ENCODE peak calls at places on chromosomes 6 and 20, in five cellular contexts. One of them, this sample, is unnamed.

GRCh38 chr6:11354019-11354418 is 121.6 kb upstream of the NEDD9 start:
- DNase-seq in ascending aorta: peak; percentile 93
- DNase-seq in mucosa of descending colon: no peak
- DNase-seq in fibroblast of pulmonary artery: peak; percentile 96
- DNase-seq in lower lobe of right lung: no peak
- DNase-seq in this sample: peak; percentile 81

GRCh38 chr20:49631856-49632418 is 64.0 kb upstream of the PTGIS start:
- DNase-seq in ascending aorta: no peak
- DNase-seq in mucosa of descending colon: no peak
- DNase-seq in fibroblast of pulmonary artery: no peak
- DNase-seq in lower lobe of right lung: no peak
- DNase-seq in this sample: no peak

GRCh38 chr20:59560588-59561227 is 43.6 kb upstream of the PHACTR3 start:
- DNase-seq in ascending aorta: peak; percentile 49
- DNase-seq in mucosa of descending colon: no peak
- DNase-seq in fibroblast of pulmonary artery: peak; percentile 8
- DNase-seq in lower lobe of right lung: no peak
- DNase-seq in this sample: no peak

GRCh38 chr20:18007534-18008292 is 38.9 kb downstream of the MGME1 start:
- DNase-seq in ascending aorta: no peak
- DNase-seq in mucosa of descending colon: no peak
- DNase-seq in fibroblast of pulmonary artery: no peak
- DNase-seq in lower lobe of right lung: no peak
- DNase-seq in this sample: no peak

GRCh38 chr6:34531580-34532201 is 24.4 kb downstream of the SPDEF start:
- DNase-seq in ascending aorta: no peak
- DNase-seq in mucosa of descending colon: peak; percentile 51
- DNase-seq in fibroblast of pulmonary artery: peak; percentile 62
- DNase-seq in lower lobe of right lung: no peak
- DNase-seq in this sample: peak; percentile 27

GRCh38 chr6:125094563-125094962 is 59.0 kb upstream of the TPD52L1 start:
- DNase-seq in ascending aorta: no peak
- DNase-seq in mucosa of descending colon: no peak
- DNase-seq in fibroblast of pulmonary artery: peak; percentile 47
- DNase-seq in lower lobe of right lung: no peak
- DNase-seq in this sample: peak; percentile 58

GRCh38 chr6:110053395-110054240 is 75.5 kb downstream of the GPR6 start:
- DNase-seq in ascending aorta: no peak
- DNase-seq in mucosa of descending colon: no peak
- DNase-seq in fibroblast of pulmonary artery: peak; percentile 76
- DNase-seq in lower lobe of right lung: no peak
- DNase-seq in this sample: peak; percentile 65

GRCh38 chr6:116221067-116221466 is 32.8 kb downstream of the TSPYL4 start:
- DNase-seq in ascending aorta: no peak
- DNase-seq in mucosa of descending colon: no peak
- DNase-seq in fibroblast of pulmonary artery: peak; percentile 42
- DNase-seq in lower lobe of right lung: no peak
- DNase-seq in this sample: peak; percentile 52

GRCh38 chr6:38264605-38265004 is 375.1 kb downstream of the BTBD9 start:
- DNase-seq in ascending aorta: no peak
- DNase-seq in mucosa of descending colon: no peak
- DNase-seq in fibroblast of pulmonary artery: no peak
- DNase-seq in lower lobe of right lung: no peak
- DNase-seq in this sample: no peak

GRCh38 chr6:100276311-100277057 is 188.2 kb downstream of the SIM1 start:
- DNase-seq in ascending aorta: no peak
- DNase-seq in mucosa of descending colon: no peak
- DNase-seq in fibroblast of pulmonary artery: no peak
- DNase-seq in lower lobe of right lung: no peak
- DNase-seq in this sample: peak; percentile 28

GRCh38 chr6:19380287-19380686 is 456.9 kb upstream of the ID4 start:
- DNase-seq in ascending aorta: no peak
- DNase-seq in mucosa of descending colon: no peak
- DNase-seq in fibroblast of pulmonary artery: peak; percentile 67
- DNase-seq in lower lobe of right lung: no peak
- DNase-seq in this sample: peak; percentile 71

GRCh38 chr6:85544776-85545175 is 48.9 kb downstream of the SNX14 start:
- DNase-seq in ascending aorta: no peak
- DNase-seq in mucosa of descending colon: no peak
- DNase-seq in fibroblast of pulmonary artery: no peak
- DNase-seq in lower lobe of right lung: no peak
- DNase-seq in this sample: no peak

GRCh38 chr6:98560418-98560817 is 274.0 kb upstream of the POU3F2 start:
- DNase-seq in ascending aorta: no peak
- DNase-seq in mucosa of descending colon: no peak
- DNase-seq in fibroblast of pulmonary artery: no peak
- DNase-seq in lower lobe of right lung: no peak
- DNase-seq in this sample: no peak

GRCh38 chr6:140879861-140880260 is 1252.9 kb upstream of the GJE1 start:
- DNase-seq in ascending aorta: no peak
- DNase-seq in mucosa of descending colon: no peak
- DNase-seq in fibroblast of pulmonary artery: peak; percentile 88
- DNase-seq in lower lobe of right lung: no peak
- DNase-seq in this sample: peak; percentile 75

GRCh38 chr6:116220172-116220571 is 33.7 kb downstream of the TSPYL4 start:
- DNase-seq in ascending aorta: no peak
- DNase-seq in mucosa of descending colon: no peak
- DNase-seq in fibroblast of pulmonary artery: peak; percentile 26
- DNase-seq in lower lobe of right lung: no peak
- DNase-seq in this sample: no peak

GRCh38 chr6:105301756-105302616 is 100.9 kb downstream of the PREP start:
- DNase-seq in ascending aorta: no peak
- DNase-seq in mucosa of descending colon: peak; percentile 41
- DNase-seq in fibroblast of pulmonary artery: no peak
- DNase-seq in lower lobe of right lung: no peak
- DNase-seq in this sample: no peak

GRCh38 chr6:139580592-139581484 is 206.4 kb upstream of the CITED2 start:
- DNase-seq in ascending aorta: no peak
- DNase-seq in mucosa of descending colon: no peak
- DNase-seq in fibroblast of pulmonary artery: no peak
- DNase-seq in lower lobe of right lung: no peak
- DNase-seq in this sample: no peak

GRCh38 chr6:116229287-116229913 is 24.5 kb downstream of the TSPYL4 start:
- DNase-seq in ascending aorta: peak; percentile 87
- DNase-seq in mucosa of descending colon: peak; percentile 51
- DNase-seq in fibroblast of pulmonary artery: peak; percentile 97
- DNase-seq in lower lobe of right lung: no peak
- DNase-seq in this sample: peak; percentile 54

GRCh38 chr6:90065173-90065572 is 170.9 kb downstream of the GJA10 start:
- DNase-seq in ascending aorta: no peak
- DNase-seq in mucosa of descending colon: no peak
- DNase-seq in fibroblast of pulmonary artery: no peak
- DNase-seq in lower lobe of right lung: no peak
- DNase-seq in this sample: no peak

GRCh38 chr20:33482581-33482980 is 7.3 kb upstream of the CBFA2T2 start:
- DNase-seq in ascending aorta: no peak
- DNase-seq in mucosa of descending colon: no peak
- DNase-seq in fibroblast of pulmonary artery: no peak
- DNase-seq in lower lobe of right lung: no peak
- DNase-seq in this sample: no peak

GRCh38 chr6:39880521-39881048 is 53.7 kb downstream of the MOCS1 start:
- DNase-seq in ascending aorta: no peak
- DNase-seq in mucosa of descending colon: no peak
- DNase-seq in fibroblast of pulmonary artery: no peak
- DNase-seq in lower lobe of right lung: no peak
- DNase-seq in this sample: no peak

GRCh38 chr20:7171911-7172310 is 404.4 kb downstream of the BMP2 start:
- DNase-seq in ascending aorta: no peak
- DNase-seq in mucosa of descending colon: no peak
- DNase-seq in fibroblast of pulmonary artery: peak; percentile 31
- DNase-seq in lower lobe of right lung: no peak
- DNase-seq in this sample: no peak

GRCh38 chr6:170344631-170345576 is 38.3 kb downstream of the FAM120B start:
- DNase-seq in ascending aorta: no peak
- DNase-seq in mucosa of descending colon: no peak
- DNase-seq in fibroblast of pulmonary artery: peak; percentile 84
- DNase-seq in lower lobe of right lung: no peak
- DNase-seq in this sample: peak; percentile 67

GRCh38 chr6:139852484-139853140 is 478.2 kb upstream of the CITED2 start:
- DNase-seq in ascending aorta: no peak
- DNase-seq in mucosa of descending colon: no peak
- DNase-seq in fibroblast of pulmonary artery: peak; percentile 74
- DNase-seq in lower lobe of right lung: no peak
- DNase-seq in this sample: peak; percentile 42

GRCh38 chr20:21681932-21682318 is 23.5 kb upstream of the PAX1 start:
- DNase-seq in ascending aorta: no peak
- DNase-seq in mucosa of descending colon: no peak
- DNase-seq in fibroblast of pulmonary artery: no peak
- DNase-seq in lower lobe of right lung: no peak
- DNase-seq in this sample: no peak

GRCh38 chr6:12608016-12608860 is 108.3 kb upstream of the PHACTR1 start:
- DNase-seq in ascending aorta: no peak
- DNase-seq in mucosa of descending colon: no peak
- DNase-seq in fibroblast of pulmonary artery: peak; percentile 33
- DNase-seq in lower lobe of right lung: no peak
- DNase-seq in this sample: peak; percentile 59

GRCh38 chr6:157726892-157727628 is 96.0 kb upstream of the SNX9 start:
- DNase-seq in ascending aorta: no peak
- DNase-seq in mucosa of descending colon: no peak
- DNase-seq in fibroblast of pulmonary artery: no peak
- DNase-seq in lower lobe of right lung: no peak
- DNase-seq in this sample: no peak

DNA sequence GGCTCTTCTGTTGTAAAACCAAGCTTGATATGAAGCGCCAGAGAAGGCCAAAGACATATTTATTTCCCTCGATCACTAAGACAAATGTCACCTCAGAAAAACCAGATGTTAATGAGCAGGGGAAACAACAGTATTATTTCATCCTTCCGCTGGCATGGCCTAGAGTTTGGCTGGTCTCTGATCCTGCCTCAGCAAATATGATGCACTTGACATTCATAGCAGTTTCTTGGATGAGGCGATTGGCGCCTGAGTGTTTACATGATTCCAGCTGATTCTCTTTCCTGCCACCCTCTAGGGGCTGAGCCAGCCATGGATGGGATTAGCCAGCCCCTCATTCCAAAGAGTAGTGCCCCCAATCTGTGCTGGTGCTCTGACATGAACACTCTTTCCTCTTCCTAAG is 67.9 kb downstream of the STMND1 start:
- DNase-seq in ascending aorta: no peak
- DNase-seq in mucosa of descending colon: no peak
- DNase-seq in fibroblast of pulmonary artery: no peak
- DNase-seq in lower lobe of right lung: no peak
- DNase-seq in this sample: no peak
- H3K4me3 ChIP-seq in ascending aorta: no peak overlapping the region
- H3K4me3 ChIP-seq in mucosa of descending colon: no peak overlapping the region
- H3K4me3 ChIP-seq in fibroblast of pulmonary artery: no peak overlapping the region
- H3K4me3 ChIP-seq in lower lobe of right lung: no peak overlapping the region
- H3K4me3 ChIP-seq in this sample: no peak overlapping the region

GRCh38 chr6:111461860-111462259 is 21.2 kb downstream of the REV3L start:
- DNase-seq in ascending aorta: no peak
- DNase-seq in mucosa of descending colon: no peak
- DNase-seq in fibroblast of pulmonary artery: no peak
- DNase-seq in lower lobe of right lung: no peak
- DNase-seq in this sample: no peak
- H3K4me3 ChIP-seq in ascending aorta: no peak overlapping the region
- H3K4me3 ChIP-seq in mucosa of descending colon: no peak overlapping the region
- H3K4me3 ChIP-seq in fibroblast of pulmonary artery: peak overlapping the region; percentile 28
- H3K4me3 ChIP-seq in lower lobe of right lung: no peak overlapping the region
- H3K4me3 ChIP-seq in this sample: no peak overlapping the region

DNA sequence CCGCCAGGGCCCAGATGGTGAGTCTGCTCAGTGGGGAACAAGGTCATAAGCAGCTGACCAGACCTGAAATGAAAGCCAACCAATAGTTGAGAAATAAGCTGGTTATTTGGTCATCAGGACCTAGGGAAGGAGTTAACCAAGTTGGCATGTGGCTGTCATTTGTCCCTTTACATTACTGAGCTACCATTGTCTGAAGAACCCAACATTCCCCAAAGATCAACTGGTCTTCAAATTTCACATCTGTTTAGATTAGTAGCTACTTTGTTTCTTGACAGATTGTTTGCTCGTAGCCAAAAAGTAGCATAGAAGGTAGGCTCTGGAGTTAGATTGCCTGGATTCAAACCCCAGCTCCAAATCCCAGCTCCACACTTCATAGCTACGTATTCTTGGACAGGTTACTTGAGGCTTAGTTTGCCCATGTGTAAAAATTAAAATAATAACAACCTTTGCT is 1.0 kb downstream of the NFKBIL1 start:
- DNase-seq in ascending aorta: no peak
- DNase-seq in mucosa of descending colon: no peak
- DNase-seq in fibroblast of pulmonary artery: no peak
- DNase-seq in lower lobe of right lung: no peak
- DNase-seq in this sample: no peak
- H3K4me3 ChIP-seq in ascending aorta: peak overlapping the region; percentile 67
- H3K4me3 ChIP-seq in mucosa of descending colon: no peak overlapping the region
- H3K4me3 ChIP-seq in fibroblast of pulmonary artery: peak overlapping the region; percentile 61
- H3K4me3 ChIP-seq in lower lobe of right lung: peak overlapping the region; percentile 57
- H3K4me3 ChIP-seq in this sample: peak overlapping the region; percentile 54

GRCh38 chr20:46312945-46313861 is 4.9 kb upstream of the CDH22 start:
- DNase-seq in ascending aorta: no peak
- DNase-seq in mucosa of descending colon: no peak
- DNase-seq in fibroblast of pulmonary artery: no peak
- DNase-seq in lower lobe of right lung: no peak
- DNase-seq in this sample: no peak

GRCh38 chr20:46309945-46310344 is 1.6 kb upstream of the CDH22 start:
- DNase-seq in ascending aorta: no peak
- DNase-seq in mucosa of descending colon: no peak
- DNase-seq in fibroblast of pulmonary artery: no peak
- DNase-seq in lower lobe of right lung: no peak
- DNase-seq in this sample: no peak

GRCh38 chr20:46311039-46311650 is 2.8 kb upstream of the CDH22 start:
- DNase-seq in ascending aorta: no peak
- DNase-seq in mucosa of descending colon: no peak
- DNase-seq in fibroblast of pulmonary artery: no peak
- DNase-seq in lower lobe of right lung: no peak
- DNase-seq in this sample: peak; percentile 69

GRCh38 chr20:46311719-46312074 is 3.4 kb upstream of the CDH22 start:
- DNase-seq in ascending aorta: no peak
- DNase-seq in mucosa of descending colon: no peak
- DNase-seq in fibroblast of pulmonary artery: no peak
- DNase-seq in lower lobe of right lung: no peak
- DNase-seq in this sample: no peak

DNA sequence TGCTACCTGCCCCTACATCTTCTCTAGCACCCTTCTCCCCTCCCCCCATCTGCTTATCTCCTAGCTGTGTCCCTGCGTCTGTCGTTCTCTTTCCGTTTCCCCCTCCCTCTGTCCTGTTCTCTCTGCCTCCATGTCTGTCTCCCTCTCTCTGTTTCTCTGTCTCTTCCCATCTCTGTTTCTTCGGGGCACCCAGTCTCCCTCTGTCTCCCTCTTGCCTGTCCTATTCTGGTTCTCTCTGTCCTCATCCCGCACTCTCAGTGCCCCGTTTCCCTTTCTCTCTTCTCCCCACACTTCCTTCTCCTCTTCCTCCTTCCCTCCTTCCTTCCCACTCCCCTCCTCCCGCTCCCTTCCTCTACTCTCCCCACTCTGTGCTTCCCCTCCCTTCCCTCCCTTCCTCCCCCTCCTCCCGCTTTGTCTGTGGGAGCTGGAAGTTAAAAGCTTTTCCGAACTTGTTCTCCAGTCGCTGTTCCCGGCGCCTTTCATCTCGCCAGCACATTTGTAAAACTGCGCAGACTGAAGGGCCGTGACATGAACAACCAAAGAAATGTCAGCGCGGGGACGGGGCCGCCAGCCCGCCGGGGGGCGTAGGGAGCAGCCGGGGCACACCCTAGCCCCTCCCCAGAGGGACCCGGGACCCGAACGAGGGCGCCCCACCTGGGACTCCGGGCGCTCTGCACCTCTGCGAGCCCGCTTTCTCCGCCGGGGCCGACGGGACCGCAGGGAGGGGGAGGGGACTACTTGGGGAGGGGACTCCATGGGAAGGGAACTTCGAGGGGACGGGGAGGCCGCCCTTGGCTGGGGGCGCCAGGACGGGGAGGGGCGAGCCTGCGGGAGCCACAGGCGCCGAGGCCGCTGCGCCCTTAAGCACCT is 4.0 kb upstream of the CDH22 start:
- DNase-seq in ascending aorta: no peak
- DNase-seq in mucosa of descending colon: no peak
- DNase-seq in fibroblast of pulmonary artery: no peak
- DNase-seq in lower lobe of right lung: no peak
- DNase-seq in this sample: no peak
- H3K4me3 ChIP-seq in ascending aorta: no peak overlapping the region
- H3K4me3 ChIP-seq in mucosa of descending colon: no peak overlapping the region
- H3K4me3 ChIP-seq in fibroblast of pulmonary artery: no peak overlapping the region
- H3K4me3 ChIP-seq in lower lobe of right lung: no peak overlapping the region
- H3K4me3 ChIP-seq in this sample: no peak overlapping the region

This sample was measured in epithelial cell of esophagus.